ENCODE peak calls at places on chromosome 19, in eight cellular contexts. One of them, this sample, is unnamed.

GRCh38 chr19:38360839-38361631 is 13.3 kb upstream of the PSMD8 start:
- DNase-seq in CD8-positive, alpha-beta memory T cell: no peak
- DNase-seq in cardiac muscle cell: no peak
- DNase-seq in tibial nerve: no peak
- DNase-seq in NB4: no peak
- DNase-seq in esophagus squamous epithelium: no peak
- DNase-seq in ascending aorta: no peak
- DNase-seq in testis: no peak
- DNase-seq in this sample: no peak

GRCh38 chr19:19758164-19758563 is 25.3 kb upstream of the ZNF14 start:
- DNase-seq in CD8-positive, alpha-beta memory T cell: no peak
- DNase-seq in cardiac muscle cell: no peak
- DNase-seq in tibial nerve: no peak
- DNase-seq in NB4: no peak
- DNase-seq in esophagus squamous epithelium: no peak
- DNase-seq in ascending aorta: no peak
- DNase-seq in testis: no peak
- DNase-seq in this sample: peak; percentile 61

GRCh38 chr19:7746903-7747884 is at the start of gene CD209:
- DNase-seq in CD8-positive, alpha-beta memory T cell: no peak
- DNase-seq in cardiac muscle cell: no peak
- DNase-seq in tibial nerve: no peak
- DNase-seq in NB4: no peak
- DNase-seq in esophagus squamous epithelium: no peak
- DNase-seq in ascending aorta: no peak
- DNase-seq in testis: no peak
- DNase-seq in this sample: no peak

GRCh38 chr19:11465605-11466004 is 15.2 kb downstream of the ELAVL3 start:
- DNase-seq in CD8-positive, alpha-beta memory T cell: no peak
- DNase-seq in cardiac muscle cell: no peak
- DNase-seq in tibial nerve: no peak
- DNase-seq in NB4: no peak
- DNase-seq in esophagus squamous epithelium: no peak
- DNase-seq in ascending aorta: no peak
- DNase-seq in testis: no peak
- DNase-seq in this sample: no peak

GRCh38 chr19:21117041-21117907 is 24.6 kb upstream of the ZNF431 start:
- DNase-seq in CD8-positive, alpha-beta memory T cell: no peak
- DNase-seq in cardiac muscle cell: no peak
- DNase-seq in tibial nerve: no peak
- DNase-seq in NB4: no peak
- DNase-seq in esophagus squamous epithelium: no peak
- DNase-seq in ascending aorta: no peak
- DNase-seq in testis: no peak
- DNase-seq in this sample: no peak

GRCh38 chr19:35513975-35514809 is 743 bp upstream of the DMKN start:
- DNase-seq in CD8-positive, alpha-beta memory T cell: no peak
- DNase-seq in cardiac muscle cell: peak; percentile 72
- DNase-seq in tibial nerve: no peak
- DNase-seq in NB4: no peak
- DNase-seq in esophagus squamous epithelium: no peak
- DNase-seq in ascending aorta: no peak
- DNase-seq in testis: no peak
- DNase-seq in this sample: peak; percentile 85

GRCh38 chr19:7489609-7490044 is 792 bp upstream of the PEX11G start:
- DNase-seq in CD8-positive, alpha-beta memory T cell: no peak
- DNase-seq in cardiac muscle cell: no peak
- DNase-seq in tibial nerve: no peak
- DNase-seq in NB4: no peak
- DNase-seq in esophagus squamous epithelium: no peak
- DNase-seq in ascending aorta: no peak
- DNase-seq in testis: no peak
- DNase-seq in this sample: peak; percentile 57

GRCh38 chr19:51002542-51003311 is 1.3 kb upstream of the KLK8 start:
- DNase-seq in CD8-positive, alpha-beta memory T cell: peak; percentile 2
- DNase-seq in cardiac muscle cell: peak; percentile 17
- DNase-seq in tibial nerve: peak; percentile 22
- DNase-seq in NB4: peak; percentile 25
- DNase-seq in esophagus squamous epithelium: no peak
- DNase-seq in ascending aorta: no peak
- DNase-seq in testis: peak; percentile 89
- DNase-seq in this sample: peak; percentile 96

GRCh38 chr19:8017808-8018207 is 12.4 kb upstream of the ELAVL1 start:
- DNase-seq in CD8-positive, alpha-beta memory T cell: peak; percentile 31
- DNase-seq in cardiac muscle cell: no peak
- DNase-seq in tibial nerve: no peak
- DNase-seq in NB4: peak; percentile 71
- DNase-seq in esophagus squamous epithelium: no peak
- DNase-seq in ascending aorta: no peak
- DNase-seq in testis: no peak
- DNase-seq in this sample: peak; percentile 60

GRCh38 chr19:46913852-46914430 is 53.1 kb downstream of the ARHGAP35 start:
- DNase-seq in CD8-positive, alpha-beta memory T cell: no peak
- DNase-seq in cardiac muscle cell: no peak
- DNase-seq in tibial nerve: no peak
- DNase-seq in NB4: peak; percentile 81
- DNase-seq in esophagus squamous epithelium: no peak
- DNase-seq in ascending aorta: no peak
- DNase-seq in testis: no peak
- DNase-seq in this sample: no peak

GRCh38 chr19:47094557-47095517 is 18.7 kb downstream of the ZC3H4 start:
- DNase-seq in CD8-positive, alpha-beta memory T cell: peak; percentile 34
- DNase-seq in cardiac muscle cell: no peak
- DNase-seq in tibial nerve: no peak
- DNase-seq in NB4: peak; percentile 78
- DNase-seq in esophagus squamous epithelium: no peak
- DNase-seq in ascending aorta: no peak
- DNase-seq in testis: no peak
- DNase-seq in this sample: peak; percentile 34

GRCh38 chr19:11435833-11436313 is 438 bp downstream of the PRKCSH start:
- DNase-seq in CD8-positive, alpha-beta memory T cell: no peak
- DNase-seq in cardiac muscle cell: peak; percentile 30
- DNase-seq in tibial nerve: no peak
- DNase-seq in NB4: peak; percentile 50
- DNase-seq in esophagus squamous epithelium: peak; percentile 20
- DNase-seq in ascending aorta: no peak
- DNase-seq in testis: no peak
- DNase-seq in this sample: no peak

GRCh38 chr19:54002495-54003315 is 11.3 kb downstream of the CACNG6 start:
- DNase-seq in CD8-positive, alpha-beta memory T cell: no peak
- DNase-seq in cardiac muscle cell: no peak
- DNase-seq in tibial nerve: no peak
- DNase-seq in NB4: no peak
- DNase-seq in esophagus squamous epithelium: no peak
- DNase-seq in ascending aorta: no peak
- DNase-seq in testis: no peak
- DNase-seq in this sample: no peak

GRCh38 chr19:32068805-32069204 is 276.6 kb upstream of the ZNF507 start:
- DNase-seq in CD8-positive, alpha-beta memory T cell: no peak
- DNase-seq in cardiac muscle cell: no peak
- DNase-seq in tibial nerve: no peak
- DNase-seq in NB4: no peak
- DNase-seq in esophagus squamous epithelium: no peak
- DNase-seq in ascending aorta: no peak
- DNase-seq in testis: no peak
- DNase-seq in this sample: no peak

GRCh38 chr19:51552996-51553725 is 17.9 kb upstream of the ZNF175 start:
- DNase-seq in CD8-positive, alpha-beta memory T cell: peak; percentile 6
- DNase-seq in cardiac muscle cell: peak; percentile 80
- DNase-seq in tibial nerve: peak; percentile 41
- DNase-seq in NB4: peak; percentile 79
- DNase-seq in esophagus squamous epithelium: no peak
- DNase-seq in ascending aorta: no peak
- DNase-seq in testis: peak; percentile 84
- DNase-seq in this sample: peak; percentile 96

GRCh38 chr19:1221904-1222255 is 15.9 kb downstream of the CBARP start:
- DNase-seq in CD8-positive, alpha-beta memory T cell: no peak
- DNase-seq in cardiac muscle cell: no peak
- DNase-seq in tibial nerve: no peak
- DNase-seq in NB4: no peak
- DNase-seq in esophagus squamous epithelium: no peak
- DNase-seq in ascending aorta: no peak
- DNase-seq in testis: no peak
- DNase-seq in this sample: no peak

GRCh38 chr19:1221141-1221903 is 15.7 kb downstream of the STK11 start:
- DNase-seq in CD8-positive, alpha-beta memory T cell: no peak
- DNase-seq in cardiac muscle cell: peak; percentile 67
- DNase-seq in tibial nerve: peak; percentile 51
- DNase-seq in NB4: no peak
- DNase-seq in esophagus squamous epithelium: no peak
- DNase-seq in ascending aorta: no peak
- DNase-seq in testis: peak; percentile 85
- DNase-seq in this sample: peak; percentile 82

GRCh38 chr19:1223018-1223855 is 14.6 kb downstream of the CBARP start:
- DNase-seq in CD8-positive, alpha-beta memory T cell: no peak
- DNase-seq in cardiac muscle cell: peak; percentile 49
- DNase-seq in tibial nerve: no peak
- DNase-seq in NB4: peak; percentile 71
- DNase-seq in esophagus squamous epithelium: no peak
- DNase-seq in ascending aorta: no peak
- DNase-seq in testis: peak; percentile 63
- DNase-seq in this sample: peak; percentile 91

GRCh38 chr19:1224047-1224825 is 13.6 kb downstream of the CBARP start:
- DNase-seq in CD8-positive, alpha-beta memory T cell: no peak
- DNase-seq in cardiac muscle cell: no peak
- DNase-seq in tibial nerve: no peak
- DNase-seq in NB4: no peak
- DNase-seq in esophagus squamous epithelium: no peak
- DNase-seq in ascending aorta: no peak
- DNase-seq in testis: no peak
- DNase-seq in this sample: no peak

DNA sequence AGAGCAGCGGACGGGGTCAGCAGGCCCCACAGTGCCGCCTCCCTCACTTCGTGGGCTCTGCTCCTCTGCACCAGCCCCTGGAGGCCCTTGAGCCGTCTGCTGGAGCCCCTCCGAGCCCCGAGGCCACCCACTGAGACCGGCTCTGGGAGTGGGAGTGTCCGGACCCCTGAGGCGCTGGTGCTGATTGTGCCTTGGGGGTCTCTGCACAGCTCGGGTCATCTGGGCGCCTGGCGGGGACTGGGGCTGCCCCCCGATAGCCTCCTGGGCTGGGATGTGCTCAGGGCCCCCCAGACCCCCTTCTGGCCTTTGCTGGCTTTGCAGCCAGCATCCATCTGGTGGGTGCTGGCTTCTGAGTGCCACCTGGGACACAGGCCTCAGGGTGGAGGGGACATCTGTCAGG is 15.4 kb downstream of the CBARP start:
- DNase-seq in CD8-positive, alpha-beta memory T cell: no peak
- DNase-seq in cardiac muscle cell: no peak
- DNase-seq in tibial nerve: no peak
- DNase-seq in NB4: no peak
- DNase-seq in esophagus squamous epithelium: no peak
- DNase-seq in ascending aorta: no peak
- DNase-seq in testis: no peak
- DNase-seq in this sample: no peak
- H3K4me3 ChIP-seq in CD8-positive, alpha-beta memory T cell: no peak overlapping the region
- H3K4me3 ChIP-seq in cardiac muscle cell: no peak overlapping the region
- H3K4me3 ChIP-seq in tibial nerve: no peak overlapping the region
- H3K4me3 ChIP-seq in NB4: no peak overlapping the region
- H3K4me3 ChIP-seq in esophagus squamous epithelium: no peak overlapping the region
- H3K4me3 ChIP-seq in ascending aorta: no peak overlapping the region
- H3K4me3 ChIP-seq in testis: no peak overlapping the region
- H3K4me3 ChIP-seq in this sample: no peak overlapping the region

GRCh38 chr19:49927526-49928264 is 1.3 kb upstream of the ATF5 start:
- DNase-seq in CD8-positive, alpha-beta memory T cell: no peak
- DNase-seq in cardiac muscle cell: no peak
- DNase-seq in tibial nerve: no peak
- DNase-seq in NB4: no peak
- DNase-seq in esophagus squamous epithelium: no peak
- DNase-seq in ascending aorta: no peak
- DNase-seq in testis: no peak
- DNase-seq in this sample: no peak
- H3K4me3 ChIP-seq in CD8-positive, alpha-beta memory T cell: peak overlapping the region; percentile 20
- H3K4me3 ChIP-seq in cardiac muscle cell: no peak overlapping the region
- H3K4me3 ChIP-seq in tibial nerve: peak overlapping the region; percentile 94
- H3K4me3 ChIP-seq in NB4: peak overlapping the region; percentile 79
- H3K4me3 ChIP-seq in esophagus squamous epithelium: no peak overlapping the region
- H3K4me3 ChIP-seq in ascending aorta: peak overlapping the region; percentile 71
- H3K4me3 ChIP-seq in testis: no peak overlapping the region
- H3K4me3 ChIP-seq in this sample: peak overlapping the region; percentile 100

GRCh38 chr19:508204-509150 is 1.2 kb downstream of the TPGS1 start:
- DNase-seq in CD8-positive, alpha-beta memory T cell: no peak
- DNase-seq in cardiac muscle cell: no peak
- DNase-seq in tibial nerve: no peak
- DNase-seq in NB4: no peak
- DNase-seq in esophagus squamous epithelium: no peak
- DNase-seq in ascending aorta: no peak
- DNase-seq in testis: no peak
- DNase-seq in this sample: peak; percentile 36

GRCh38 chr19:513368-514165 is 6.3 kb downstream of the TPGS1 start:
- DNase-seq in CD8-positive, alpha-beta memory T cell: no peak
- DNase-seq in cardiac muscle cell: no peak
- DNase-seq in tibial nerve: no peak
- DNase-seq in NB4: no peak
- DNase-seq in esophagus squamous epithelium: no peak
- DNase-seq in ascending aorta: no peak
- DNase-seq in testis: no peak
- DNase-seq in this sample: no peak

GRCh38 chr19:511101-511841 is 4.0 kb downstream of the TPGS1 start:
- DNase-seq in CD8-positive, alpha-beta memory T cell: peak; percentile 97
- DNase-seq in cardiac muscle cell: peak; percentile 72
- DNase-seq in tibial nerve: no peak
- DNase-seq in NB4: peak; percentile 74
- DNase-seq in esophagus squamous epithelium: no peak
- DNase-seq in ascending aorta: no peak
- DNase-seq in testis: no peak
- DNase-seq in this sample: peak; percentile 88

GRCh38 chr19:512548-513365 is 5.5 kb downstream of the TPGS1 start:
- DNase-seq in CD8-positive, alpha-beta memory T cell: no peak
- DNase-seq in cardiac muscle cell: no peak
- DNase-seq in tibial nerve: no peak
- DNase-seq in NB4: no peak
- DNase-seq in esophagus squamous epithelium: no peak
- DNase-seq in ascending aorta: no peak
- DNase-seq in testis: no peak
- DNase-seq in this sample: peak; percentile 76

DNA sequence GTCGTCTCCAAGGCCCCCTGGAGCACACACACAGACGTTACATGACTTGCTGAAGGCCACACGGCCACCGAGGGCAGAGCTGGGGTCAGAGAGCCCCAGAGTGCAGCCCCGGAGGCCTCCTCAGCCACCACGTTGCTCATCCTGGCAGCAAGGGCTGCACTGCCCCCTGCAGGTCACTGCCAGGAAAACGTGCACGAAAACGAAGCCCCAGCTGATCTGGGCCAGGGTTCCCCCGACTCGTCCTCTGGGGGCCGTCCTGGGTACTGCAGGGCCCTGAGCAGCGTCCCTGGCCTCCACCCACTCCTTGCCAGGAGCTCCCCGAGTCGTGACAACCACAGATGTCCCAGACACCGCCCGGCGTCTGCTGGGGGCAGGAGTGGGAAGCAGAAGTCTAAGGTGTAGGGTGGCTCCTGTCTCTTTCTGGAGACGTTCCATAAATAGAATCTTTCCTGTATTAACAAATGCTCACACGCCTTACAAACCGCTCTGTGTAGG is 3.4 kb downstream of the TPGS1 start:
- DNase-seq in CD8-positive, alpha-beta memory T cell: peak; percentile 93
- DNase-seq in cardiac muscle cell: peak; percentile 91
- DNase-seq in tibial nerve: no peak
- DNase-seq in NB4: peak; percentile 91
- DNase-seq in esophagus squamous epithelium: peak; percentile 40
- DNase-seq in ascending aorta: no peak
- DNase-seq in testis: peak; percentile 70
- DNase-seq in this sample: peak; percentile 99
- H3K4me3 ChIP-seq in CD8-positive, alpha-beta memory T cell: peak overlapping the region; percentile 84
- H3K4me3 ChIP-seq in cardiac muscle cell: no peak overlapping the region
- H3K4me3 ChIP-seq in tibial nerve: no peak overlapping the region
- H3K4me3 ChIP-seq in NB4: peak overlapping the region; percentile 25
- H3K4me3 ChIP-seq in esophagus squamous epithelium: peak overlapping the region; percentile 8
- H3K4me3 ChIP-seq in ascending aorta: no peak overlapping the region
- H3K4me3 ChIP-seq in testis: no peak overlapping the region
- H3K4me3 ChIP-seq in this sample: no peak overlapping the region

GRCh38 chr19:55189424-55189823 is 9.3 kb upstream of the SYT5 start:
- DNase-seq in CD8-positive, alpha-beta memory T cell: no peak
- DNase-seq in cardiac muscle cell: peak; percentile 98
- DNase-seq in tibial nerve: no peak
- DNase-seq in NB4: no peak
- DNase-seq in esophagus squamous epithelium: no peak
- DNase-seq in ascending aorta: peak; percentile 17
- DNase-seq in testis: no peak
- DNase-seq in this sample: no peak
- H3K4me3 ChIP-seq in CD8-positive, alpha-beta memory T cell: no peak overlapping the region
- H3K4me3 ChIP-seq in cardiac muscle cell: no peak overlapping the region
- H3K4me3 ChIP-seq in tibial nerve: no peak overlapping the region
- H3K4me3 ChIP-seq in NB4: no peak overlapping the region
- H3K4me3 ChIP-seq in esophagus squamous epithelium: no peak overlapping the region
- H3K4me3 ChIP-seq in ascending aorta: no peak overlapping the region
- H3K4me3 ChIP-seq in testis: no peak overlapping the region
- H3K4me3 ChIP-seq in this sample: no peak overlapping the region

This sample was measured in endodermal cell.